ENCODE peak calls at places on chromosomes 16 and 17, in nine cellular contexts. A is OCI-LY7; U is CD4-positive, alpha-beta T cell; P is progenitor cell of endocrine pancreas; K is GM20000; H is heart left ventricle; J is AG09309; X is foreskin fibroblast; T is upper lobe of left lung. Y is an unnamed sample.

GRCh38 chr16:81530296-81530721 is 85.7 kb downstream of the CMIP start:
- DNase-seq in J (no peak), P (no peak), K (no peak), A (no peak), U (no peak), X (no peak), T (no peak), H (no peak), Y (no peak)

GRCh38 chr16:1125471-1125870 is 27.4 kb upstream of the CACNA1H start:
- DNase-seq in U (no peak), X (peak; percentile 44), A (no peak), K (no peak), P (no peak), T (peak; percentile 75), J (no peak), H (no peak), Y (no peak)

GRCh38 chr16:87416826-87417471 is 24.8 kb downstream of the MAP1LC3B start:
- DNase-seq in T (no peak), U (no peak), H (no peak), A (peak; percentile 36), J (peak; percentile 25), X (peak; percentile 80), K (peak; percentile 61), P (no peak), Y (no peak)

GRCh38 chr16:976389-976931 is 5.1 kb upstream of the SOX8 start:
- DNase-seq in H (no peak), A (no peak), U (no peak), X (no peak), J (no peak), T (peak; percentile 62), P (no peak), K (no peak), Y (no peak)

GRCh38 chr16:12060751-12061150 is 84.2 kb downstream of the SNX29 start:
- DNase-seq in A (no peak), K (no peak), J (no peak), X (no peak), T (no peak), P (no peak), H (no peak), U (no peak), Y (no peak)

GRCh38 chr17:79914813-79915740 is 75.8 kb upstream of the CBX4 start:
- DNase-seq in K (no peak), T (peak; percentile 50), U (no peak), P (no peak), H (no peak), A (no peak), J (no peak), X (no peak), Y (no peak)

GRCh38 chr17:78324391-78325075 is 35.3 kb downstream of the SOCS3 start:
- DNase-seq in U (no peak), T (peak; percentile 87), P (no peak), H (peak; percentile 93), K (peak; percentile 49), X (peak; percentile 92), J (no peak), A (no peak), Y (peak; percentile 46)

GRCh38 chr17:56514264-56514663 is 79.2 kb upstream of the NOG start:
- DNase-seq in J (no peak), A (no peak), X (no peak), U (no peak), H (no peak), P (no peak), K (no peak), T (no peak), Y (no peak)

GRCh38 chr17:63573634-63574033 is 23.4 kb downstream of the DCAF7 start:
- DNase-seq in T (no peak), H (no peak), J (no peak), A (no peak), U (no peak), X (no peak), K (no peak), P (no peak), Y (no peak)
- TF ChIP-seq CTCF in T (no peak), H (no peak), J (peak; percentile 46), A (peak; percentile 22), U (no peak), X (peak; percentile 39), K (no peak), P (peak; percentile 54), Y (peak; percentile 57)

GRCh38 chr17:76388966-76389888 is 4.8 kb downstream of the SPHK1 start:
- DNase-seq in A (no peak), U (no peak), P (no peak), T (no peak), H (no peak), J (no peak), X (peak; percentile 21), K (no peak), Y (no peak)
- TF ChIP-seq CTCF in A (peak; percentile 42), U (no peak), P (no peak), T (no peak), H (no peak), J (peak; percentile 22), X (no peak), K (no peak), Y (no peak)

DNA sequence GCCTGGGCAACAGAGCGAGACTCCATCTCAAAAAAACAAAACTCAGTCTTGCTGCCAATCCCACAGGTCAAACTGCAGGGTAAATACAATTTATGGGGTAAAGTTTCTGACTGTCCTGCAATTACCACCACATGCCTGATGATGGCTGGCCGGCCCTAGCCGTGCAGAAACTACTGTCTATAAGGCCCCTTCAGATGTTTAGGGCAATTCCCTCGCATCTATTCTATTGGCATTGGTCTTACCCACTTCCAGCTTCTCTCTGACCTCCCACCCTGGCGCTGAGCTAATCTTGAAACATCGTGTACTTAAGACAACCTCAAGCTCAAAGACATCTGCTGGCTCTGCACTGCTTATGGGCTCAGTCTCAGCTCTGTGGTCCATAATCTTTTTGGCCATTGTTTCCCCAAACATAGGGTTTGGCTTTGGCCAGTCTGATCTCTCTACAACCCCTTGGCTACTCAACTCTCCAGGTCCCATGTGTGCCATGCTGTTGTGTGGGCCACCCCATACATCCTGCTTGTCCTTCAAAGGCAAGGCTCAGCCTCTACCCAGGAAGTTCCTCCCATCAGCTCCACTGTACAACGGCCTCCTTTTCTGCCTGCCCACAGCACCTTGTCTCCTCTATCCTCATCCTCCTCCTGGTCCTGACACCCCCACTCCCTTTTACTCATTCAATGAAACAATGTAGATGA is 16.6 kb downstream of the MAP3K14 start:
- DNase-seq in H (no peak), J (no peak), P (no peak), U (no peak), K (no peak), A (peak; percentile 46), T (no peak), X (peak; percentile 46), Y (no peak)
- TF ChIP-seq CTCF in H (no peak), J (no peak), P (no peak), U (no peak), K (no peak), A (peak; percentile 28), T (no peak), X (no peak), Y (no peak)

GRCh38 chr17:36545465-36546417 is 1.0 kb downstream of the GGNBP2 start:
- DNase-seq in A (peak; percentile 96), P (peak; percentile 98), J (peak; percentile 92), X (peak; percentile 99), K (peak; percentile 97), T (peak; percentile 99), U (peak; percentile 94), H (peak; percentile 96), Y (peak; percentile 97)
- TF ChIP-seq CTCF in A (no peak), P (no peak), J (no peak), X (no peak), K (no peak), T (no peak), U (no peak), H (no peak), Y (peak; percentile 14)

DNA sequence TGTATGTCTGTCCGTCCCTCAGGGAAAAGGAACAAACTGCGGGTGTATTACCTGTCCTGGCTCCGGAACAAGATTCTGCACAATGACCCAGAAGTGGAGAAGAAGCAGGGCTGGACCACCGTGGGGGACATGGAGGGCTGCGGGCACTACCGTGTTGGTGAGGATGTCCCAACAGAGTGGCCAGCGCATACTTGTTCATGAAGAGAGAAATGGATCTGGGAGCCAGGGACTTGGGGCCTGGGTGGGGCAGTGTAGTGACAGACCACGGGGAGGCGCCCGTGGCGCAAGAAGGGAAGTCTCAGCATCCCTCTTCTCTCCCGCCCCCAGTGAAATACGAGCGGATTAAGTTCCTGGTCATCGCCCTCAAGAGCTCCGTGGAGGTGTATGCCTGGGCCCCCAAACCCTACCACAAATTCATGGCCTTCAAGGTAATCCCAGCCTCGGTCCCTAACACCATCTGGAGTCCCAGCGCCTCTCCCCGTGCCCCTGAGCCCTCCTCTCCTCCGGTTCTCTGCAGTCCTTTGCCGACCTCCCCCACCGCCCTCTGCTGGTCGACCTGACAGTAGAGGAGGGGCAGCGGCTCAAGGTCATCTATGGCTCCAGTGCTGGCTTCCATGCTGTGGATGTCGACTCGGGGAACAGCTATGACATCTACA is 3.5 kb upstream of the C17orf107 start:
- DNase-seq in U (no peak), K (no peak), P (no peak), J (no peak), T (peak; percentile 58), H (no peak), X (peak; percentile 30), A (no peak), Y (no peak)
- TF ChIP-seq CTCF in U (no peak), K (no peak), P (peak; percentile 12), J (no peak), T (no peak), H (no peak), X (no peak), A (peak; percentile 34), Y (no peak)